ENCODE peak calls at places on chromosomes 6 and 20, in ten cellular contexts. One of them, this sample, is unnamed.

GRCh38 chr20:34907616-34908469 is 31.4 kb downstream of the ACSS2 start:
- DNase-seq in pancreas: no peak
- DNase-seq in GM12864: no peak
- DNase-seq in transverse colon: peak; percentile 68
- DNase-seq in LoVo: peak; percentile 92
- DNase-seq in NCI-H1694 treated with DMSO at 0.1 percent for 48 hours: peak; percentile 13
- DNase-seq in amygdala: no peak
- DNase-seq in HFFc6: peak; percentile 91
- DNase-seq in nucleus accumbens: no peak
- DNase-seq in HepG2: peak; percentile 26
- DNase-seq in this sample: peak; percentile 28

GRCh38 chr20:44084439-44084838 is 102.5 kb downstream of the JPH2 start:
- DNase-seq in pancreas: no peak
- DNase-seq in GM12864: no peak
- DNase-seq in transverse colon: no peak
- DNase-seq in LoVo: no peak
- DNase-seq in NCI-H1694 treated with DMSO at 0.1 percent for 48 hours: no peak
- DNase-seq in amygdala: no peak
- DNase-seq in HFFc6: no peak
- DNase-seq in nucleus accumbens: no peak
- DNase-seq in HepG2: no peak
- DNase-seq in this sample: no peak

GRCh38 chr6:129795261-129795660 is 65.9 kb downstream of the TMEM244 start:
- DNase-seq in pancreas: no peak
- DNase-seq in GM12864: no peak
- DNase-seq in transverse colon: no peak
- DNase-seq in LoVo: peak; percentile 9
- DNase-seq in NCI-H1694 treated with DMSO at 0.1 percent for 48 hours: no peak
- DNase-seq in amygdala: no peak
- DNase-seq in HFFc6: peak; percentile 48
- DNase-seq in nucleus accumbens: no peak
- DNase-seq in HepG2: no peak
- DNase-seq in this sample: no peak

GRCh38 chr20:60062431-60063336 is 104.5 kb downstream of the CDH26 start:
- DNase-seq in pancreas: no peak
- DNase-seq in GM12864: no peak
- DNase-seq in transverse colon: no peak
- DNase-seq in LoVo: no peak
- DNase-seq in NCI-H1694 treated with DMSO at 0.1 percent for 48 hours: no peak
- DNase-seq in amygdala: peak; percentile 44
- DNase-seq in HFFc6: peak; percentile 91
- DNase-seq in nucleus accumbens: no peak
- DNase-seq in HepG2: no peak
- DNase-seq in this sample: peak; percentile 40

GRCh38 chr6:33905081-33905609 is 101.3 kb upstream of the MLN start:
- DNase-seq in pancreas: no peak
- DNase-seq in GM12864: no peak
- DNase-seq in transverse colon: no peak
- DNase-seq in LoVo: no peak
- DNase-seq in NCI-H1694 treated with DMSO at 0.1 percent for 48 hours: no peak
- DNase-seq in amygdala: no peak
- DNase-seq in HFFc6: no peak
- DNase-seq in nucleus accumbens: no peak
- DNase-seq in HepG2: no peak
- DNase-seq in this sample: no peak

GRCh38 chr20:25288291-25289181 is 40.7 kb downstream of the PYGB start:
- DNase-seq in pancreas: no peak
- DNase-seq in GM12864: no peak
- DNase-seq in transverse colon: peak; percentile 55
- DNase-seq in LoVo: no peak
- DNase-seq in NCI-H1694 treated with DMSO at 0.1 percent for 48 hours: no peak
- DNase-seq in amygdala: no peak
- DNase-seq in HFFc6: no peak
- DNase-seq in nucleus accumbens: no peak
- DNase-seq in HepG2: no peak
- DNase-seq in this sample: no peak

GRCh38 chr20:11799131-11799800 is 118.4 kb upstream of the BTBD3 start:
- DNase-seq in pancreas: no peak
- DNase-seq in GM12864: no peak
- DNase-seq in transverse colon: no peak
- DNase-seq in LoVo: peak; percentile 39
- DNase-seq in NCI-H1694 treated with DMSO at 0.1 percent for 48 hours: no peak
- DNase-seq in amygdala: no peak
- DNase-seq in HFFc6: no peak
- DNase-seq in nucleus accumbens: no peak
- DNase-seq in HepG2: no peak
- DNase-seq in this sample: no peak

GRCh38 chr6:126228001-126228791 is 111.7 kb upstream of the CENPW start:
- DNase-seq in pancreas: no peak
- DNase-seq in GM12864: no peak
- DNase-seq in transverse colon: no peak
- DNase-seq in LoVo: no peak
- DNase-seq in NCI-H1694 treated with DMSO at 0.1 percent for 48 hours: peak; percentile 38
- DNase-seq in amygdala: no peak
- DNase-seq in HFFc6: no peak
- DNase-seq in nucleus accumbens: no peak
- DNase-seq in HepG2: no peak
- DNase-seq in this sample: no peak

GRCh38 chr6:42028234-42029061 is 21.9 kb upstream of the TAF8 start:
- DNase-seq in pancreas: no peak
- DNase-seq in GM12864: no peak
- DNase-seq in transverse colon: no peak
- DNase-seq in LoVo: no peak
- DNase-seq in NCI-H1694 treated with DMSO at 0.1 percent for 48 hours: no peak
- DNase-seq in amygdala: no peak
- DNase-seq in HFFc6: no peak
- DNase-seq in nucleus accumbens: no peak
- DNase-seq in HepG2: no peak
- DNase-seq in this sample: no peak

GRCh38 chr6:101401792-101402617 is 8.5 kb downstream of the GRIK2 start:
- DNase-seq in pancreas: no peak
- DNase-seq in GM12864: no peak
- DNase-seq in transverse colon: no peak
- DNase-seq in LoVo: no peak
- DNase-seq in NCI-H1694 treated with DMSO at 0.1 percent for 48 hours: no peak
- DNase-seq in amygdala: peak; percentile 37
- DNase-seq in HFFc6: no peak
- DNase-seq in nucleus accumbens: no peak
- DNase-seq in HepG2: no peak
- DNase-seq in this sample: peak; percentile 61

GRCh38 chr6:70277480-70277879 is 25.4 kb downstream of the COL9A1 start:
- DNase-seq in pancreas: no peak
- DNase-seq in GM12864: no peak
- DNase-seq in transverse colon: no peak
- DNase-seq in LoVo: no peak
- DNase-seq in NCI-H1694 treated with DMSO at 0.1 percent for 48 hours: no peak
- DNase-seq in amygdala: no peak
- DNase-seq in HFFc6: no peak
- DNase-seq in nucleus accumbens: no peak
- DNase-seq in HepG2: no peak
- DNase-seq in this sample: no peak

GRCh38 chr6:126034671-126035070 is 48.3 kb downstream of the TRMT11 start:
- DNase-seq in pancreas: no peak
- DNase-seq in GM12864: no peak
- DNase-seq in transverse colon: no peak
- DNase-seq in LoVo: no peak
- DNase-seq in NCI-H1694 treated with DMSO at 0.1 percent for 48 hours: no peak
- DNase-seq in amygdala: no peak
- DNase-seq in HFFc6: no peak
- DNase-seq in nucleus accumbens: no peak
- DNase-seq in HepG2: no peak
- DNase-seq in this sample: no peak

GRCh38 chr6:128964771-128965170 is 81.8 kb downstream of the LAMA2 start:
- DNase-seq in pancreas: no peak
- DNase-seq in GM12864: no peak
- DNase-seq in transverse colon: no peak
- DNase-seq in LoVo: no peak
- DNase-seq in NCI-H1694 treated with DMSO at 0.1 percent for 48 hours: no peak
- DNase-seq in amygdala: no peak
- DNase-seq in HFFc6: no peak
- DNase-seq in nucleus accumbens: no peak
- DNase-seq in HepG2: no peak
- DNase-seq in this sample: no peak

GRCh38 chr20:49037962-49038387 is 8.1 kb upstream of the CSE1L start:
- DNase-seq in pancreas: no peak
- DNase-seq in GM12864: no peak
- DNase-seq in transverse colon: no peak
- DNase-seq in LoVo: no peak
- DNase-seq in NCI-H1694 treated with DMSO at 0.1 percent for 48 hours: no peak
- DNase-seq in amygdala: no peak
- DNase-seq in HFFc6: no peak
- DNase-seq in nucleus accumbens: no peak
- DNase-seq in HepG2: no peak
- DNase-seq in this sample: no peak